ENCODE peak calls at places on chromosomes 13 and 19, in nine cellular contexts. U, B, V, K, L, J, X, Y and R are unnamed samples.

GRCh38 chr13:51396352-51396751 is 56.5 kb downstream of the INTS6 start:
- DNase-seq in U (peak; percentile 35), B (no peak), V (peak; percentile 29), K (peak; percentile 16), L (no peak), J (peak; percentile 30), X (no peak), Y (no peak), R (no peak)

GRCh38 chr19:10769533-10770491 is 51.9 kb downstream of the DNM2 start:
- DNase-seq in U (peak; percentile 60), B (no peak), V (peak; percentile 47), K (peak; percentile 31), L (peak; percentile 20), J (no peak), X (no peak), Y (no peak), R (no peak)

GRCh38 chr13:88979465-88980180 is 1308.5 kb downstream of the SLITRK5 start:
- DNase-seq in U (no peak), B (no peak), V (no peak), K (peak; percentile 11), L (no peak), J (peak; percentile 8), X (no peak), Y (no peak), R (no peak)

GRCh38 chr13:90258129-90258528 is 1089.4 kb upstream of the MIR17HG start:
- DNase-seq in U (no peak), B (no peak), V (no peak), K (no peak), L (no peak), J (no peak), X (no peak), Y (no peak), R (no peak)

GRCh38 chr13:80048802-80049201 is 292.1 kb downstream of the SPRY2 start:
- DNase-seq in U (peak; percentile 99), B (peak; percentile 30), V (peak; percentile 97), K (peak; percentile 97), L (peak; percentile 52), J (peak; percentile 69), X (peak; percentile 76), Y (peak; percentile 78), R (peak; percentile 8)

GRCh38 chr13:110264685-110265275 is 42.2 kb downstream of the COL4A1 start:
- DNase-seq in U (no peak), B (no peak), V (no peak), K (no peak), L (no peak), J (no peak), X (no peak), Y (no peak), R (no peak)

GRCh38 chr19:32936065-32936464 is 35.7 kb downstream of the CEP89 start:
- DNase-seq in U (no peak), B (no peak), V (no peak), K (no peak), L (no peak), J (no peak), X (no peak), Y (no peak), R (no peak)

GRCh38 chr13:78317030-78317429 is 286.3 kb downstream of the POU4F1 start:
- DNase-seq in U (no peak), B (no peak), V (peak; percentile 13), K (peak; percentile 33), L (no peak), J (no peak), X (peak; percentile 2), Y (no peak), R (no peak)

GRCh38 chr19:45171211-45171623 is 6.8 kb downstream of the TRAPPC6A start:
- DNase-seq in U (no peak), B (no peak), V (no peak), K (no peak), L (no peak), J (no peak), X (no peak), Y (no peak), R (no peak)

GRCh38 chr19:45166723-45167252 is 6.0 kb upstream of the NKPD1 start:
- DNase-seq in U (no peak), B (peak; percentile 55), V (no peak), K (no peak), L (peak; percentile 41), J (no peak), X (no peak), Y (no peak), R (no peak)

GRCh38 chr19:45169602-45170001 is 8.4 kb downstream of the TRAPPC6A start:
- DNase-seq in U (no peak), B (no peak), V (no peak), K (no peak), L (no peak), J (no peak), X (no peak), Y (no peak), R (no peak)

GRCh38 chr19:45170146-45171106 is 7.6 kb downstream of the TRAPPC6A start:
- DNase-seq in U (no peak), B (no peak), V (no peak), K (no peak), L (no peak), J (no peak), X (no peak), Y (no peak), R (no peak)

DNA sequence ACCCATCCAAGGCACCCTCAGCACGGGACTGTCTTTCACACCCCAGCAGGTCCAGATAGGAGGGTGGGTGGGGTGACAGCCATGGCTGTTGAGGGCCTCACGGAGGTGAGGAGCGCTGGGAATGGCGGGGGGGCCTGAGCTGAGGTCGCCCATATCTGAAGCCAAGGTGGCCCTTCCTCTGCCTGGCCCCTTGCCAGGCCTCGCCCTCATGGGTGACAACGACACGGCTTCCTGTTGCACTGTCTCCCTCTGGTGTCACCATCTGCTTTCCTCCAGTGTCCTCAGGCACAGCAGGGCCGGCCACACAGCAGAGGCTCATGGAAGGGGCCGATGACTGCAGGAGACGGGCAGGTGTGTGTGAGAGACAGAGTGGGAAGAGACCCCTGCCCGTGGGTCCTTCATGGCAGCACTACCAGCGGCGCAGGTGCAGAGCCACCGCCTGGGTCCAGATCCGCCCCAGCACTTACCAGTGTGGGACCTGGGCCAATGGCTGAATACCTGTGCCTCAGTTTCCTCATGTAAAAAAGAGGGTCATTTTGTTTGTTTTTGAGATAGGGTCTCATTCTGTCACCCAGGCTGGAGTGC is 8.1 kb upstream of the NKPD1 start:
- DNase-seq in U (no peak), B (no peak), V (no peak), K (no peak), L (no peak), J (no peak), X (no peak), Y (no peak), R (no peak)
- TF ChIP-seq CTCF in U (no peak), B (no peak), V (no peak), K (no peak), L (no peak), J (no peak), X (no peak), Y (no peak), R (no peak)

GRCh38 chr13:31909889-31910551 is 121.6 kb upstream of the FRY start:
- DNase-seq in U (peak; percentile 87), B (no peak), V (peak; percentile 83), K (peak; percentile 85), L (peak; percentile 55), J (peak; percentile 36), X (peak; percentile 58), Y (no peak), R (peak; percentile 68)

GRCh38 chr13:31914843-31915242 is 116.7 kb upstream of the FRY start:
- DNase-seq in U (no peak), B (no peak), V (no peak), K (no peak), L (no peak), J (no peak), X (no peak), Y (no peak), R (no peak)

GRCh38 chr13:31912641-31913401 is 118.8 kb upstream of the FRY start:
- DNase-seq in U (peak; percentile 22), B (no peak), V (no peak), K (no peak), L (no peak), J (no peak), X (no peak), Y (no peak), R (no peak)

GRCh38 chr13:31910633-31911032 is 120.9 kb upstream of the FRY start:
- DNase-seq in U (no peak), B (no peak), V (no peak), K (no peak), L (no peak), J (no peak), X (no peak), Y (no peak), R (no peak)

GRCh38 chr13:31913459-31913858 is 118.1 kb upstream of the FRY start:
- DNase-seq in U (peak; percentile 57), B (no peak), V (no peak), K (no peak), L (no peak), J (no peak), X (no peak), Y (peak; percentile 14), R (no peak)
- TF ChIP-seq CTCF in U (peak; percentile 15), B (no peak), V (no peak), K (no peak), L (no peak), J (no peak), X (no peak), Y (peak; percentile 32), R (no peak)

DNA sequence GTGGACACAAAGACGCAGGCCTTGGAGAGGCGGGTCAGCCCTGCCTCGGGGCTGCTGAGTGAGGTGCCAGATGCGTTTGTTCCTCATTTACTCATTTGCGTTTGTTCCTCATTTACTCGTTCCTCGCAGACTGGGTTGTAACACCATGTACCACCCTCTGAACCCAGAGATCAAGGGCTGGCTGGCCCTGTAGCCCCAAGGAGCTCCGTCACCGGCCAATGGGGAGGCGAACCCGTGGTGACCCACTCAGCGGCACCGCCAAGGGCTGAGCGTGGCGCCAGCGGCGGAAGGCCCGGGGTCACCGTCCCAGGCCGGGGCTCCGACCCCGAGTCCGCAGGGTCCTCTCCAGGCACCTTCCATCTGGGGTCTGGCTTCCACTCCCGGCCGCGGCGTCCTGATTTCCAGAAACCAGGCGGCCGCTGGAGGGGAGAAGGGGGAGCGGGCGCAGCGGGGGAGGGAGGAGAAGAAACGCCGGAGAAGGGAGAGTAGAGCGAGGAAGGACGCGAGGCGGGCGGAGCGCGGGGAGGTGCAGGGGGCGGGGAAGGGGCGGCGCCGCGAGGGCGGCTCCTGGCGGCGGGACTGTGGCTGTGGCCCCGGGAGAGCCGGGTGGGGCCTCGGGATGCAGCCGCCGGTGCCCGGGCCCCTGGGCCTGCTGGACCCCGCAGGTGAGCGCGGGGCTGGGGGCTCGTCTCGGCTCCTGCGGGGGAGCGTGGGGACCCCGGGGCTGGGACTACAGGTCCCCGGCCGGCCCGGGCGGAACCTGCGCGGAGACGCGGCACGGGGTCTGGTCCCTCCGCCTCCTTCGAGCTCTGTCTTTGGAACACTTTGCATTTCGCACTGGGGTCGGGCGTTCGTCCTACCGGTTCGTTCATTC is at the start of gene TMEM255B:
- DNase-seq in U (peak; percentile 91), B (peak; percentile 89), V (peak; percentile 39), K (peak; percentile 70), L (peak; percentile 90), J (peak; percentile 97), X (no peak), Y (no peak), R (peak; percentile 73)
- TF ChIP-seq CTCF in U (no peak), B (peak; percentile 60), V (peak; percentile 7), K (no peak), L (no peak), J (no peak), X (no peak), Y (no peak), R (peak; percentile 56)

GRCh38 chr19:18319591-18320135 is 3.2 kb downstream of the LSM4 start:
- DNase-seq in U (no peak), B (no peak), V (no peak), K (no peak), L (no peak), J (no peak), X (no peak), Y (no peak), R (no peak)

GRCh38 chr19:18322318-18322758 is 538 bp downstream of the LSM4 start:
- DNase-seq in U (peak; percentile 82), B (no peak), V (peak; percentile 72), K (peak; percentile 55), L (peak; percentile 57), J (peak; percentile 68), X (no peak), Y (no peak), R (peak; percentile 40)

GRCh38 chr19:18320865-18321728 is 1.8 kb downstream of the LSM4 start:
- DNase-seq in U (no peak), B (no peak), V (no peak), K (no peak), L (no peak), J (no peak), X (no peak), Y (no peak), R (no peak)

GRCh38 chr19:18321729-18322091 is 1.2 kb downstream of the LSM4 start:
- DNase-seq in U (no peak), B (no peak), V (peak; percentile 25), K (peak; percentile 29), L (no peak), J (no peak), X (no peak), Y (no peak), R (no peak)

DNA sequence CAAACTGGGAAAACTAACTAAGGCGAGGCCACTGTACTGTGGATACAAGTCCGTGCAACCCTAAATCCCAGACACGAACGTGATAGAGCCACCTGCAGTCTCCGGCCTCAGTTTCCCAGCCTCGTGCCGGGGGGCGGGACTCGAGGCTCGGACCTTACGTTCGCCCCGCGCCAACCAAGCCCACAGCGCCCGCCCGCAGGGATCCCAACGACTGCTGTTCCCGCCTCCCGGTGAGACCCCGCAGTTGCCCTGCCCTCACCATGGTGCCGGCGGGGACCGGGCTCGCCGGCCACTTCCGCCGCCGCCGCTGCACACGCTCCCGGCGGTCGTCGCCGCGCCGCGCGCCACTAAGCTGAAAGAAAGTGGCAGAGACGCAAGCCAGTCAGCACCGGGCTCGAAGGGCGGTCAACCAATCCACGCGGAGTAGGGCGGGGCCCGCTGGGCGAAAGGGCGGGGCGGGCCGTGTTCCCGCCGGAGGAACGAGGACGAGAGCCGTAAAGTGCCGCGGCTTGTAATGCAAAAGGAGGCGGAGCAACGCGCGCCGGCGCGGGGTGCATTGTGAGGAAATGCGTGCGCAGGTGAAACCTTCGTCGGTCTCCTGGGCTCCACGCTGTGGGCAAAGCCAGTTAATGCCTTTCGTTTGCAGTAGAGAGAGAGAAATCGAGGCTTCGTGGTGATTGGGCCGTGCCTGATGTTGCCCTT is at the start of gene LSM4:
- DNase-seq in U (peak; percentile 99), B (peak; percentile 99), V (peak; percentile 95), K (peak; percentile 97), L (peak; percentile 99), J (peak; percentile 98), X (peak; percentile 88), Y (peak; percentile 85), R (peak; percentile 97)
- TF ChIP-seq CTCF in U (no peak), B (peak; percentile 39), V (peak; percentile 33), K (peak; percentile 33), L (no peak), J (peak; percentile 34), X (no peak), Y (peak; percentile 16), R (peak; percentile 47)